ENCODE peak calls at places on chromosomes 7 and 10, in eight cellular contexts. S, X, N, J, H, Z, P and L are unnamed samples. For H3K27me3, the result is how much of the 10 kb centered on the place peaks cover.

GRCh38 chr10:93435061-93435491 is 47.1 kb downstream of the MYOF start:
- DNase-seq in S (no peak), X (no peak), N (no peak), J (no peak), H (no peak), Z (no peak), P (no peak), L (no peak)

GRCh38 chr10:3942930-3943489 is 158.0 kb upstream of the KLF6 start:
- DNase-seq in S (no peak), X (no peak), N (no peak), J (no peak), H (no peak), Z (no peak), P (no peak), L (no peak)

GRCh38 chr7:101156866-101157589 is 2.8 kb downstream of the AP1S1 start:
- DNase-seq in S (no peak), X (no peak), N (no peak), J (no peak), H (no peak), Z (no peak), P (no peak), L (no peak)

GRCh38 chr10:117619200-117619599 is 76.7 kb downstream of the EMX2 start:
- DNase-seq in S (no peak), X (no peak), N (no peak), J (no peak), H (no peak), Z (peak), P (no peak), L (no peak)

GRCh38 chr7:47236480-47237208 is 345.3 kb downstream of the TNS3 start:
- DNase-seq in S (no peak), X (no peak), N (no peak), J (no peak), H (no peak), Z (no peak), P (no peak), L (no peak)

GRCh38 chr10:68666280-68666760 is 54.7 kb upstream of the CCAR1 start:
- DNase-seq in S (no peak), X (peak), N (peak), J (no peak), H (no peak), Z (no peak), P (no peak), L (no peak)

GRCh38 chr7:2521952-2522591 is 2.5 kb downstream of the LFNG start:
- DNase-seq in S (peak), X (no peak), N (peak), J (no peak), H (no peak), Z (peak), P (peak), L (peak)

GRCh38 chr10:78058562-78058961 is 24.9 kb downstream of the RPS24 start:
- DNase-seq in S (no peak), X (no peak), N (no peak), J (no peak), H (no peak), Z (no peak), P (no peak), L (no peak)

GRCh38 chr7:51226042-51226755 is 90.4 kb downstream of the COBL start:
- DNase-seq in S (no peak), X (no peak), N (no peak), J (no peak), H (no peak), Z (no peak), P (no peak), L (no peak)

GRCh38 chr7:26151096-26151495 is 902 bp upstream of the NFE2L3 start:
- DNase-seq in S (no peak), X (no peak), N (no peak), J (no peak), H (no peak), Z (no peak), P (no peak), L (no peak)

GRCh38 chr10:124477614-124478363 is 16.2 kb downstream of the LHPP start:
- DNase-seq in S (no peak), X (no peak), N (peak), J (no peak), H (no peak), Z (no peak), P (no peak), L (no peak)

GRCh38 chr7:101333912-101334311 is 12.3 kb upstream of the IFT22 start:
- DNase-seq in S (no peak), X (no peak), N (no peak), J (no peak), H (no peak), Z (no peak), P (no peak), L (no peak)

GRCh38 chr10:23341004-23341403 is 3.6 kb downstream of the C10orf67 start:
- DNase-seq in S (no peak), X (peak), N (peak), J (no peak), H (no peak), Z (no peak), P (no peak), L (no peak)

GRCh38 chr10:48602401-48603135 is 2.3 kb downstream of the ARHGAP22 start:
- DNase-seq in S (no peak), X (peak), N (no peak), J (no peak), H (no peak), Z (no peak), P (no peak), L (no peak)

GRCh38 chr10:131084791-131085585 is 226.5 kb downstream of the TCERG1L start:
- DNase-seq in S (no peak), X (no peak), N (no peak), J (no peak), H (no peak), Z (no peak), P (no peak), L (no peak)

GRCh38 chr10:11625019-11625735 is 13.7 kb upstream of the USP6NL start:
- DNase-seq in S (no peak), X (no peak), N (no peak), J (no peak), H (no peak), Z (no peak), P (peak), L (no peak)

GRCh38 chr10:51718804-51719291 is 19.5 kb upstream of the CSTF2T start:
- DNase-seq in S (no peak), X (peak), N (peak), J (no peak), H (no peak), Z (no peak), P (no peak), L (no peak)

GRCh38 chr7:69373171-69374035 is 224.9 kb upstream of the AUTS2 start:
- DNase-seq in S (no peak), X (no peak), N (peak), J (no peak), H (no peak), Z (no peak), P (peak), L (peak)

GRCh38 chr10:10438335-10439123 is 579.1 kb upstream of the CELF2 start:
- DNase-seq in S (no peak), X (peak), N (no peak), J (no peak), H (no peak), Z (no peak), P (no peak), L (no peak)

GRCh38 chr7:15998617-15999016 is 312.1 kb upstream of the MEOX2 start:
- DNase-seq in S (no peak), X (no peak), N (no peak), J (no peak), H (no peak), Z (no peak), P (no peak), L (no peak)

GRCh38 chr10:132698211-132698751 is 87.7 kb downstream of the NKX6-2 start:
- DNase-seq in S (no peak), X (no peak), N (no peak), J (no peak), H (no peak), Z (no peak), P (no peak), L (no peak)

GRCh38 chr7:106779877-106780276 is 85.2 kb upstream of the PIK3CG start:
- DNase-seq in S (no peak), X (no peak), N (no peak), J (peak), H (no peak), Z (no peak), P (no peak), L (no peak)

GRCh38 chr10:4685904-4686643 is 139.9 kb upstream of the AKR1E2 start:
- DNase-seq in S (no peak), X (no peak), N (no peak), J (no peak), H (no peak), Z (no peak), P (no peak), L (no peak)

GRCh38 chr10:98170249-98171117 is 36.0 kb downstream of the R3HCC1L start:
- DNase-seq in S (no peak), X (peak), N (peak), J (peak), H (no peak), Z (no peak), P (peak), L (peak)

GRCh38 chr10:82934429-82934828 is 1059.4 kb downstream of the NRG3 start:
- DNase-seq in S (no peak), X (no peak), N (no peak), J (no peak), H (no peak), Z (no peak), P (no peak), L (no peak)

GRCh38 chr10:84243759-84244158 is 1.1 kb upstream of the RGR start:
- DNase-seq in S (no peak), X (no peak), N (no peak), J (no peak), H (no peak), Z (no peak), P (no peak), L (no peak)

GRCh38 chr7:55569797-55570196 is 2.5 kb downstream of the VOPP1 start:
- DNase-seq in S (no peak), X (no peak), N (no peak), J (no peak), H (no peak), Z (no peak), P (no peak), L (peak)

GRCh38 chr10:77798940-77799339 is 127.6 kb downstream of the DLG5 start:
- DNase-seq in S (no peak), X (peak), N (peak), J (no peak), H (no peak), Z (no peak), P (no peak), L (no peak)

GRCh38 chr7:140333209-140333608 is 65.1 kb downstream of the SLC37A3 start:
- DNase-seq in S (no peak), X (no peak), N (no peak), J (no peak), H (no peak), Z (no peak), P (no peak), L (no peak)

GRCh38 chr7:69597278-69598076 is 798 bp upstream of the AUTS2 start:
- DNase-seq in S (peak), X (no peak), N (peak), J (peak), H (no peak), Z (no peak), P (peak), L (peak)

DNA sequence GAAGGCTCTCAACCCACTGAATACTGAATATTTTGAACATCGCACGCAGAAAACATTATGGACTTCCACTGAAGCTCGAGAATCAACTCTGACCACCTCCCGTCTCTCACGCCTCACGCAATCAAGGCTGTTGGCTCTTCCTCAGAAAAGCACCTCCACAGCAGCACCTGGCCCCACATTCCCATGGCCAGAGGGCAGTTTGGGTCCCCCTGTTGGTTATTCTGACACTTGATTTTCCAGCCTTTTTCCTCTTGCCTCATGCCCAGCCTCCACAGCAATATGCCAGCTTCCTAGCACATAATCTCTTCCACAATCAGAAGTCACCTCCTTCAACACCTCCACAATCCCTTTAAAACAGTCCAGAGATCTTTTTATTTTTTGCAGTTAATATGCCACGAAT is 55.9 kb downstream of the SVOPL start:
- DNase-seq in S (no peak), X (no peak), N (no peak), J (no peak), H (no peak), Z (no peak), P (no peak), L (no peak)
- TF ChIP-seq CTCF in S (no peak), X (no peak), N (no peak), J (no peak), H (no peak), Z (no peak), P (no peak), L (no peak)

GRCh38 chr10:16119445-16119844 is 259.1 kb upstream of the MINDY3 start:
- DNase-seq in S (no peak), X (no peak), N (no peak), J (no peak), H (no peak), Z (no peak), P (no peak), L (no peak)
- H3K27me3 ChIP-seq in S (under half), X (under half), N (under half), J (under half), H (under half), Z (under half), P (under half), L (under half)

DNA sequence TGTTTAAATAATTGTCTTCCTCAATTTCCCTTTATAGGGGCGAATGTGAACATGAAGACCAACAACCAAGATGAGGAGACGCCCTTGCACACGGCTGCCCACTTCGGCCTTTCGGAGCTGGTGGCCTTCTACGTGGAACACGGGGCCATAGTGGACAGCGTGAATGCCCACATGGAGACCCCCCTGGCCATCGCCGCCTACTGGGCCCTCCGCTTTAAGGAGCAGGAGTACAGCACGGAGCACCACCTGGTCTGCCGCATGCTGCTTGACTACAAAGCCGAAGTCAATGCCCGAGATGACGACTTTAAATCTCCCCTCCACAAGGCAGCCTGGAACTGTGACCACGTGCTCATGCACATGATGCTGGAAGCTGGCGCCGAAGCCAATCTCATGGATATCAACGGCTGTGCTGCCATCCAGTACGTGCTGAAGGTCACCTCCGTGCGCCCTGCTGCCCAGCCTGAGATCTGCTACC is 42.1 kb downstream of the ASB4 start:
- DNase-seq in S (no peak), X (no peak), N (no peak), J (no peak), H (no peak), Z (no peak), P (peak), L (peak)
- TF ChIP-seq CTCF in S (no peak), X (no peak), N (no peak), J (no peak), H (no peak), Z (no peak), P (no peak), L (no peak)

DNA sequence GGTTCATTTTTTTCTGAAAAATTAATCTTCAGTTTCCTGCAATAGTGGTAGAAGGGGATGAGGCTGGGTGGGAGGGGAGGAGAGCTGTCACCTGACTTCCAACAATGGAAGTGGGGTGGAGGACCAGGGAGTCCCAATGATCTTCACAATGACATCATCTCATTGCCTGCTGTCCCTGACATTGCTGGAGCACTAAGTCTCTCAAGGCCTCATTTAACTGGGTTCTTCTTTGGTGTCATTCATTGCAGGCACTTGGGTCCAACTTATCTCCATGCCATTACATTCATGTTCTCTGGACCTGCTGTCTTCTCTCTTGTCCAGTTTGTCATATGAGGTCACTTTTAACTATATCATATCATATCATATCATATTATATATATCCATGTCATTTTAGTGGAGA is 34.4 kb downstream of the PRTFDC1 start:
- DNase-seq in S (no peak), X (no peak), N (no peak), J (no peak), H (no peak), Z (no peak), P (no peak), L (no peak)
- H3K27me3 ChIP-seq in S (under half), X (under half), N (under half), J (under half), H (under half), Z (under half), P (under half), L (under half)

GRCh38 chr10:105969884-105970377 is 1194.6 kb downstream of the SORCS1 start:
- DNase-seq in S (no peak), X (no peak), N (no peak), J (no peak), H (no peak), Z (no peak), P (no peak), L (no peak)
- TF ChIP-seq CTCF in S (no peak), X (no peak), N (no peak), J (no peak), H (no peak), Z (no peak), P (no peak), L (no peak)

DNA sequence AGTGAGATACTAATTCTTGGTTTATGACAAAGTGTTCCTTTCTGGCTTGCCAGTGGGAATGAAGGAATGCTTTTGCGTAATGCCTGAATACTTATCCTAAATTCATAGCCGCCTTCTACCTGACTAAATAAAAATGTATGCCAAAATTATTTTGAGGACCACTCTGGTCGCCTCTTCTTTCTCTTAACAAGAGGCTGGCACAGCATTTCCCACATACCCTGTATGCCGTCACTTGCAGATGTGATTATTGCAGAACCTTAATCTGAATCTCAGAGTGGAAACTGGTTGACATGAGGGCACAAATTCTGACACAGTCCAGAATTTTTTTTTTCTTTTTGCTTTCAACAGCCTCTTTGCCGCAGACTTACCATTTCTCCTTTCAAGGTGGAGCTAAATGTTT is 124.6 kb upstream of the GLCCI1 start:
- DNase-seq in S (no peak), X (no peak), N (no peak), J (no peak), H (no peak), Z (peak), P (no peak), L (no peak)
- H3K27me3 ChIP-seq in S (under half), X (under half), N (under half), J (under half), H (under half), Z (under half), P (under half), L (under half)

GRCh38 chr10:99235469-99235871 is at the start of gene HPSE2:
- DNase-seq in S (no peak), X (no peak), N (no peak), J (no peak), H (no peak), Z (no peak), P (no peak), L (no peak)

GRCh38 chr10:99233000-99233679 is 2.5 kb downstream of the HPSE2 start:
- DNase-seq in S (no peak), X (no peak), N (no peak), J (no peak), H (no peak), Z (no peak), P (no peak), L (no peak)

GRCh38 chr10:99233680-99234018 is 2.0 kb downstream of the HPSE2 start:
- DNase-seq in S (no peak), X (no peak), N (no peak), J (no peak), H (no peak), Z (no peak), P (no peak), L (peak)

GRCh38 chr10:99234739-99235468 is 748 bp downstream of the HPSE2 start:
- DNase-seq in S (no peak), X (peak), N (peak), J (no peak), H (no peak), Z (no peak), P (no peak), L (no peak)

GRCh38 chr10:99234067-99234738 is 1.4 kb downstream of the HPSE2 start:
- DNase-seq in S (peak), X (peak), N (peak), J (peak), H (peak), Z (peak), P (peak), L (peak)
- TF ChIP-seq CTCF in S (no peak), X (no peak), N (no peak), J (no peak), H (no peak), Z (no peak), P (no peak), L (peak)

DNA sequence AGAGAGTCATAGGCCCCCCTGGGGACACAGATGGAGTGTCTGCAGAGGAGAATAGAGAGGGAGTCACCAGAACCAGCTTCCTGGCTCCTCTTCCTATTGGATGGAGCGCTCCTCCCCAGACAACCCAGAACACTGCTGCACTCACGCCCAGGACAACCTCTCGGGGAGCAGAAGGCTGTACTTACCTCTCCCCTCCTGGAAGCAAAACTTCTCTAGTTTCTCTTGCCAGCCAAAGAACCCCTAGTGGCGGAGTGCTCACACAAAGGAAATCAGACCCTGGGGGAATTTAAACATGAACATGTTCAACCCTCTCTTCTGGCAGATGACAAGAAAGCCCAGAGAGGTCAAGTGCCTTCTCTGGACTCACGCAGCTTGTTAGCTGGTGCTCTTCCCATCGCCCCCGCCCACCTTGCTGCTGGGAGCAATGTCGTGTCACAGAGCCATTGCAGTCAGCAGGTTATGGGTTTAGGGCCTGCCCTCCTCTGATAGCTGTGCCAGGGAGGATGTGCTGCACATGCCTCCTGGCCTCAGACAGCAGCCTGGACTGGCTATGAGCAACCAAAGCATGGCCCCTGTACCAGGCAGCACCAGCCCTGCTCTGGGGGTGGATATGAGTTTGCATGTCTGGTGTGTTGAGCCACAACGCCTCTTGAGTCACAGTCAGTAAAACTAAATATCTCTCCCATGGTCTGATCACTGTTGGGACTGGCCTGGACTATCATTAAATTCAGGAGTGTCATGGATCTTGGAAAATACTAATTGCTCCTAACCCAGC is 84.4 kb downstream of the SLIT1 start:
- DNase-seq in S (no peak), X (no peak), N (no peak), J (no peak), H (no peak), Z (no peak), P (no peak), L (no peak)
- H3K27me3 ChIP-seq in S (under half), X (half or more), N (under half), J (under half), H (under half), Z (under half), P (under half), L (under half)

GRCh38 chr10:62851449-62851848 is 35.3 kb upstream of the EGR2 start:
- DNase-seq in S (no peak), X (peak), N (no peak), J (no peak), H (no peak), Z (no peak), P (no peak), L (no peak)
- TF ChIP-seq CTCF in S (no peak), X (peak), N (peak), J (no peak), H (no peak), Z (no peak), P (no peak), L (peak)